ENCODE peak calls at places on chromosomes 3 and 15, in four cellular contexts. J is thoracic aorta, O is AG09309, C is T-cell. G is an unnamed sample.

GRCh38 chr3:156751461-156752025 is 74.6 kb upstream of the LEKR1 start:
- DNase-seq in O (peak), J (no peak), C (no peak), G (peak)

GRCh38 chr3:128112406-128112968 is 11.1 kb downstream of the RUVBL1 start:
- DNase-seq in O (peak), C (peak), J (no peak), G (no peak)

GRCh38 chr15:29031502-29032228 is 145.9 kb downstream of the APBA2 start:
- DNase-seq in C (no peak), J (no peak), O (no peak), G (no peak)

GRCh38 chr3:47424434-47425382 is 43.9 kb downstream of the PTPN23 start:
- DNase-seq in J (no peak), C (no peak), O (no peak), G (no peak)

GRCh38 chr3:76096836-76097587 is 311.7 kb upstream of the ZNF717 start:
- DNase-seq in J (no peak), O (no peak), C (no peak), G (no peak)

GRCh38 chr15:81033508-81033907 is 32.8 kb downstream of the TLNRD1 start:
- DNase-seq in C (no peak), J (no peak), O (no peak), G (no peak)

GRCh38 chr3:185283374-185283935 is 29.6 kb upstream of the EHHADH start:
- DNase-seq in J (no peak), C (no peak), O (no peak), G (no peak)

GRCh38 chr3:66336358-66336766 is 115.6 kb downstream of the SLC25A26 start:
- DNase-seq in O (peak), J (no peak), C (no peak), G (no peak)

GRCh38 chr15:96789999-96790398 is 459.5 kb downstream of the NR2F2 start:
- DNase-seq in C (no peak), O (no peak), J (no peak), G (no peak)

GRCh38 chr3:115876860-115877646 is 253.7 kb downstream of the GAP43 start:
- DNase-seq in O (no peak), C (no peak), J (no peak), G (no peak)

GRCh38 chr3:31157893-31158620 is 263.6 kb upstream of the GADL1 start:
- DNase-seq in O (no peak), J (no peak), C (no peak), G (no peak)

GRCh38 chr3:108477511-108478147 is 32.8 kb downstream of the MYH15 start:
- DNase-seq in O (peak), C (peak), J (no peak), G (no peak)

GRCh38 chr3:51686512-51687215 is 15.6 kb downstream of the TEX264 start:
- DNase-seq in O (no peak), J (no peak), C (peak), G (no peak)

GRCh38 chr15:34297059-34297458 is 40.5 kb downstream of the SLC12A6 start:
- DNase-seq in C (no peak), J (no peak), O (peak), G (no peak)

GRCh38 chr3:69560818-69561217 is 174.9 kb upstream of the FRMD4B start:
- DNase-seq in J (no peak), O (no peak), C (no peak), G (no peak)

GRCh38 chr3:38649500-38650247 is at the start of gene SCN5A:
- DNase-seq in O (no peak), J (no peak), C (no peak), G (no peak)

GRCh38 chr3:128572644-128573105 is 77.9 kb downstream of the RPN1 start:
- DNase-seq in O (no peak), J (no peak), C (no peak), G (no peak)

GRCh38 chr3:115693868-115694267 is 70.6 kb downstream of the GAP43 start:
- DNase-seq in O (no peak), J (no peak), C (no peak), G (no peak)

GRCh38 chr15:58049520-58050227 is 15.8 kb downstream of the ALDH1A2 start:
- DNase-seq in C (no peak), J (no peak), O (no peak), G (no peak)

GRCh38 chr3:23758253-23758838 is 47.4 kb upstream of the UBE2E1 start:
- DNase-seq in C (no peak), J (no peak), O (no peak), G (no peak)

GRCh38 chr3:139226731-139227130 is 117.1 kb upstream of the MRPS22 start:
- DNase-seq in O (no peak), J (no peak), C (no peak), G (no peak)

GRCh38 chr15:49605588-49605987 is 15.0 kb downstream of the FAM227B start:
- DNase-seq in O (no peak), J (no peak), C (no peak), G (no peak)

GRCh38 chr3:45940004-45940780 is 3.1 kb upstream of the CXCR6 start:
- DNase-seq in J (no peak), C (no peak), O (no peak), G (no peak)

GRCh38 chr3:113103588-113103987 is 107.8 kb upstream of the BOC start:
- DNase-seq in C (no peak), O (no peak), J (no peak), G (no peak)

GRCh38 chr15:29283371-29283770 is 13.7 kb upstream of the NSMCE3 start:
- DNase-seq in J (no peak), C (no peak), O (no peak), G (no peak)

GRCh38 chr3:161108840-161109239 is 3.7 kb upstream of the B3GALNT1 start:
- DNase-seq in C (no peak), O (no peak), J (no peak), G (no peak)

GRCh38 chr3:134330895-134331810 is 43.1 kb downstream of the AMOTL2 start:
- DNase-seq in O (peak), J (no peak), C (no peak), G (no peak)

GRCh38 chr15:39828374-39828931 is 45.8 kb upstream of the FSIP1 start:
- DNase-seq in O (no peak), J (no peak), C (no peak), G (no peak)

GRCh38 chr3:98855811-98856400 is 45.6 kb downstream of the DCBLD2 start:
- DNase-seq in C (no peak), J (no peak), O (peak), G (no peak)

GRCh38 chr3:146065573-146066006 is 95.4 kb downstream of the PLOD2 start:
- DNase-seq in C (no peak), J (no peak), O (peak), G (no peak)

GRCh38 chr15:28943611-28944230 is 57.9 kb downstream of the APBA2 start:
- DNase-seq in C (no peak), O (no peak), J (no peak), G (no peak)